ENCODE peak calls at places on chromosomes 3 and 15, in ten cellular contexts. J is right lobe of liver, Q is epithelial cell of proximal tubule, M is pancreas, Y is fibroblast of mammary gland, L is dorsolateral prefrontal cortex, F is foreskin fibroblast, W is ovary, D is adrenal gland, P is A549. A is an unnamed sample.

GRCh38 chr3:159854500-159855124 is 134.0 kb upstream of the IL12A start:
- DNase-seq in J (no peak), Q (peak), M (no peak), Y (peak), L (no peak), F (peak), W (no peak), D (no peak), P (peak), A (no peak)

GRCh38 chr3:98567646-98568280 is 25.6 kb downstream of the CPOX start:
- DNase-seq in J (no peak), Q (no peak), M (no peak), Y (no peak), L (no peak), F (no peak), W (no peak), D (no peak), P (no peak), A (no peak)

GRCh38 chr3:67018105-67018788 is 20.1 kb downstream of the KBTBD8 start:
- DNase-seq in J (peak), Q (no peak), M (no peak), Y (peak), L (no peak), F (no peak), W (peak), D (peak), P (no peak), A (no peak)

GRCh38 chr3:152836269-152836668 is 1.3 kb downstream of the P2RY1 start:
- DNase-seq in J (no peak), Q (no peak), M (no peak), Y (no peak), L (no peak), F (no peak), W (no peak), D (no peak), P (no peak), A (no peak)

GRCh38 chr3:124669470-124669869 is 60.8 kb upstream of the UMPS start:
- DNase-seq in J (no peak), Q (no peak), M (no peak), Y (peak), L (no peak), F (peak), W (no peak), D (no peak), P (peak), A (no peak)

GRCh38 chr15:59687831-59688230 is 1.3 kb downstream of the BNIP2 start:
- DNase-seq in J (no peak), Q (no peak), M (no peak), Y (peak), L (no peak), F (no peak), W (no peak), D (no peak), P (no peak), A (no peak)

GRCh38 chr3:90007786-90008499 is 900.5 kb downstream of the EPHA3 start:
- DNase-seq in J (no peak), Q (no peak), M (no peak), Y (peak), L (peak), F (peak), W (peak), D (no peak), P (no peak), A (peak)

GRCh38 chr15:65634381-65634780 is 12.6 kb downstream of the SLC24A1 start:
- DNase-seq in J (no peak), Q (no peak), M (no peak), Y (peak), L (no peak), F (no peak), W (no peak), D (no peak), P (no peak), A (no peak)

GRCh38 chr15:75007216-75007615 is 11.9 kb downstream of the SCAMP5 start:
- DNase-seq in J (no peak), Q (no peak), M (no peak), Y (no peak), L (no peak), F (no peak), W (no peak), D (no peak), P (no peak), A (no peak)

GRCh38 chr3:54121404-54122045 is 827 bp upstream of the CACNA2D3 start:
- DNase-seq in J (no peak), Q (no peak), M (peak), Y (no peak), L (no peak), F (no peak), W (no peak), D (no peak), P (no peak), A (no peak)

GRCh38 chr3:194333212-194333980 is 17.7 kb downstream of the CPN2 start:
- DNase-seq in J (peak), Q (no peak), M (peak), Y (peak), L (peak), F (peak), W (peak), D (peak), P (peak), A (peak)

GRCh38 chr3:185332026-185332735 is 30.8 kb upstream of the MAP3K13 start:
- DNase-seq in J (no peak), Q (peak), M (no peak), Y (peak), L (no peak), F (peak), W (no peak), D (no peak), P (no peak), A (peak)

GRCh38 chr15:37900286-37901221 is 33.9 kb upstream of the TMCO5A start:
- DNase-seq in J (no peak), Q (no peak), M (no peak), Y (peak), L (no peak), F (peak), W (no peak), D (no peak), P (peak), A (no peak)

GRCh38 chr3:71681224-71681668 is 44.0 kb downstream of the EIF4E3 start:
- DNase-seq in J (peak), Q (no peak), M (peak), Y (peak), L (peak), F (peak), W (peak), D (peak), P (peak), A (no peak)

GRCh38 chr3:71685686-71686085 is 39.5 kb downstream of the EIF4E3 start:
- DNase-seq in J (no peak), Q (no peak), M (no peak), Y (no peak), L (no peak), F (no peak), W (no peak), D (no peak), P (no peak), A (no peak)

GRCh38 chr3:71684046-71684730 is 41.0 kb downstream of the EIF4E3 start:
- DNase-seq in J (no peak), Q (no peak), M (no peak), Y (no peak), L (no peak), F (no peak), W (no peak), D (no peak), P (no peak), A (no peak)

GRCh38 chr3:71688121-71688520 is 37.1 kb downstream of the EIF4E3 start:
- DNase-seq in J (no peak), Q (no peak), M (no peak), Y (no peak), L (no peak), F (no peak), W (no peak), D (no peak), P (no peak), A (no peak)

DNA sequence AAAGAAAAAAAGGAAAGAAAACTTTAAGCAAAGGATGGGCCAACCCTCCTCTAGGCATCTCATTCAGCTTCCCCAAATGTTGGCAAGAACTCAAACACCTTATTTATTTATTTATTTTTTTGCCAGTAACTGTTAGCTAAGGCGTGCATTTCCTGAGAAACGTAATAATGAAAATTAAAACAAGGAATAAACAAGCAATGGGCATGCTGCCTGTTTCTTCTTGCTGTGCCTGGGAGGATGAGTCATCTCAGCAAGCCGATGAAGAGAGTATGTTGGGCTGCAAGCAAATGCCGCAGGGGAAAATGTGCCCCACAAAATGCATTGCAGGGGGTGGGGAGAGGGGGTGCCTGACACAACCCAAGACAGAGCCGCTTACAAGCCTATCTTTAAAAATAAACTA is 40.5 kb downstream of the EIF4E3 start:
- DNase-seq in J (no peak), Q (no peak), M (no peak), Y (peak), L (peak), F (peak), W (peak), D (peak), P (no peak), A (peak)
- H3K4me3 ChIP-seq in J (no peak), Q (no peak), M (no peak), Y (no peak), L (peak), F (no peak), W (no peak), D (no peak), P (no peak), A (no peak)

GRCh38 chr3:13881536-13882410 is 1.9 kb upstream of the WNT7A start:
- DNase-seq in J (no peak), Q (no peak), M (no peak), Y (no peak), L (no peak), F (no peak), W (no peak), D (no peak), P (no peak), A (no peak)
- TF ChIP-seq CTCF in J (no peak), Q (no peak), M (no peak), Y (no peak), L (no peak), F (no peak), W (no peak), D (no peak), P (no peak), A (no peak)

GRCh38 chr15:22981336-22981840 is 1.2 kb upstream of the CYFIP1 start:
- DNase-seq in J (no peak), Q (no peak), M (no peak), Y (no peak), L (no peak), F (no peak), W (no peak), D (no peak), P (no peak), A (no peak)
- H3K4me3 ChIP-seq in J (peak), Q (peak), M (peak), Y (peak), L (peak), F (no peak), W (no peak), D (peak), P (peak), A (peak)

DNA sequence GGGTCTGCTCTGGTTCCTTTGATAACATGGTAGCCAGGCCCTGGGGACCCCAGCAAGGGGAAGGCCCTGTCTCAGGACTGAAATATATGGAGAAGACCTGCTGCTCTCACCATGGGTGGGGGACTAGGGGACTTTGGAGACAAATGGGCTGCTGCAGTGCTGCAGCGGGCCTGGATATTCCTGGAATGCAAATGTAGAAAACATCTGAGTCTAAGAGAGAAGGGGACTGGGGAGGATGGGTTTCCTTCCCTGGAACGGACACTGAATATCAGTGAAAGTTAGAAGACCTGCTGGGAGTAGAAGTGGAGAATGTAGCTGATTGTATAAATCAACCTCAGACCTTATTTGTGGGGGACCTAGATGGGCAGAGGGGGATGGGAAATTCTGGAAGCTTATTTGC is 3.1 kb upstream of the HCN4 start:
- DNase-seq in J (no peak), Q (no peak), M (no peak), Y (no peak), L (no peak), F (no peak), W (no peak), D (no peak), P (no peak), A (no peak)
- TF ChIP-seq CTCF in J (no peak), Q (no peak), M (no peak), Y (no peak), L (no peak), F (no peak), W (no peak), D (no peak), P (no peak), A (no peak)

GRCh38 chr3:141386080-141386594 is 17.8 kb downstream of the ZBTB38 start:
- DNase-seq in J (no peak), Q (no peak), M (no peak), Y (no peak), L (no peak), F (no peak), W (no peak), D (no peak), P (no peak), A (no peak)
- H3K4me3 ChIP-seq in J (no peak), Q (no peak), M (no peak), Y (peak), L (peak), F (peak), W (no peak), D (peak), P (no peak), A (no peak)

DNA sequence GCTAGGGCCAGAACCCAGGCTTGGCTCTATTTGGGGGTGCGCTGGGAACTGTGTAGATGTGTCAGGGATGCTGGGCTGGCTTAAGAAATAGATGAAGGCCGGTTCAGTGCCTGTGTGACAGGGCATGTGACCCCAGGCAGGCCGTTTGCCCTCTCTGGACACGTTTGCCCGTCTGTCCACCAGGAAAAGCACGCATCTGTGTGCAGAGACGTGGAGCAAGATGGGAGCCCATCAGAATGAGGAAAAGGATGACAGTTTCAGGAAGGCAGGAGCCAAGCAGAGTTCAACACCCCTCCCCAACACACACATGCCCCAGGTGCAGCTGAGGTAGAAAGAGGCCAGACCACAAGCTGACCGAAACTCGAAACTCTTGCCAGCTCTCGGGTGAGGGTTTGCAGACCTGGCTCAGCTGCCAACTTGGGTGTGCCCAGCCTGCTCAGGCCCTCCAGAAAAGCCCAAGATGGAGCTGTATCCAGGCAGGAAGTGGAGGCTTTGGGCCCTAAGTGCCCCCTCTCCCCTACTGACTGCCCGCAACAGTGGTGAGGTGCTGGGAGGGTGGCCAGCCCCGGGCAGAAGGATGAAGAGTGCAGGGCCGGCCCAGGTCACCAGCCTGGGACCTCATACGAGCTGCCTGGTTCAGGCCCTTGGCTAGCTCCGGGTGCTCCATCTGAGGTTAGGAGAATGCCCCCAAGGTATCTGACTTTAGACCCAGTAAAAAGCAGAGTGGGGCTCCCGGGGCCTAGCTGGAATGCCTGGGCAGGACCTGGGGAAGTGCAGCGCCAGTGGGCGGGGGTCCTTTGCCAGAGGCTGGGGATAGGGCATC is 10.2 kb upstream of the MESP1 start:
- DNase-seq in J (peak), Q (no peak), M (peak), Y (no peak), L (no peak), F (no peak), W (no peak), D (no peak), P (no peak), A (no peak)
- TF ChIP-seq CTCF in J (no peak), Q (no peak), M (no peak), Y (no peak), L (no peak), F (no peak), W (no peak), D (no peak), P (peak), A (no peak)

GRCh38 chr15:67092726-67093125 is 27.3 kb downstream of the SMAD3 start:
- DNase-seq in J (no peak), Q (no peak), M (no peak), Y (no peak), L (no peak), F (no peak), W (no peak), D (no peak), P (no peak), A (no peak)

GRCh38 chr15:67091966-67092677 is 26.7 kb downstream of the SMAD3 start:
- DNase-seq in J (no peak), Q (no peak), M (no peak), Y (no peak), L (no peak), F (no peak), W (peak), D (no peak), P (no peak), A (no peak)

GRCh38 chr15:67091073-67091965 is 25.9 kb downstream of the SMAD3 start:
- DNase-seq in J (peak), Q (no peak), M (peak), Y (peak), L (no peak), F (peak), W (peak), D (peak), P (peak), A (no peak)

GRCh38 chr15:67089218-67090193 is 24.1 kb downstream of the SMAD3 start:
- DNase-seq in J (no peak), Q (no peak), M (no peak), Y (peak), L (no peak), F (no peak), W (no peak), D (no peak), P (peak), A (no peak)

DNA sequence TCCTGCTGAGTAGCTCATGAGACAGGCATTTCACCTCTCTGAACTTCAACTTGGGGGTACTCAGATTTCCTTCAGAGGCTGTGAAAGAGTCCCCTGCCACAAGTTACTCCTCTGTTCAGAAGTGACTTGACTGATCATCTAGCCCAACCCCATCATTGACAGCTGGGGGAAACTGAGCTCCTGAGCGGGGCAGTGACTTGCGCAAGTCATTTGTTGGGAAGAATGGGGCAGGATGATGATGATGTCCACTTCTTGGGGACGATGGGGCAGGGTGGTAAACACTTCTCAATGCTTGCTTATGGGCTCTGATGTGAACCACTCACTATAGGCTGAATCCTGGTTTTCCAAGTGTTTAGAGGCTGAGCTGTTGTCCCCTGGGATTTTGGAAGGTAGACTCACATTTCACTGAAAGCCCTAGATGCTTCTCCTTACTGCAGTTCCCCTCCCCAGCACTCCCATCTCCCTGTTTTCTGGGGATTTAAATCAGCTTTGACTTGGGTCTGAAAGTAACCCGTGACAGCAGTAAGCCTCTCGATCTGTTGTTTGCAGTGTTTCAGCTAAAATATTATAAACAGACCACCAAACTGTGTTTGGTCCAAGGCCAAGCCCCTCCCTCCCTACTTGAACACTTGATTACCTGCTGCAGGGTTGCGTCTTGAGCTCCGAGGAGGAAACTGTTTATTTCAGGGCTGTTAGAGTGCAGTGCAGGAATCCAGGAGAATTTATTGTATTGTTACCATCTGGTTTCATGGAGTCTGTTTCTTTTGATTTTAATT is 25.1 kb downstream of the SMAD3 start:
- DNase-seq in J (no peak), Q (no peak), M (no peak), Y (peak), L (no peak), F (no peak), W (no peak), D (no peak), P (no peak), A (no peak)
- H3K4me3 ChIP-seq in J (no peak), Q (no peak), M (no peak), Y (no peak), L (no peak), F (no peak), W (no peak), D (no peak), P (peak), A (no peak)

DNA sequence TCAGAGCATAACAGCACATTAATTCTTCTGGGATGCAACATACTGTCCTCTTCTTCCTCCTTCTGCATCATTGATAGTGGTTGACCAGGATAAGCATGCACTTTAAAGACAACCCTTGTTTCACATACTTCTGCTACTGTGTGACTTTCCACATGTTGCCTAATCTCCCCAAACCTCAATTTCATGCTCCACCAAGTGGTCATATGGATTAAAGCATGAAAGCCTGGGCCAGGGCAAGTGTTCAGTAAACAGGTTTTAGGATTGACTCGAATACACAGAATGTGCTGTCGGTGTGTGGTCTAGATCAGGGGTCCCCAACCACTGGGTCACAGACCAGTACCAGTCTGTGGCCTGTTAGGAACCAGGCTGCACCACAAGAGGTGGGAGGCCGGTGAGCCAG is 22.5 kb upstream of the BFSP2 start:
- DNase-seq in J (no peak), Q (no peak), M (no peak), Y (peak), L (peak), F (peak), W (no peak), D (no peak), P (peak), A (no peak)
- TF ChIP-seq CTCF in J (peak), Q (peak), M (no peak), Y (peak), L (peak), F (peak), W (no peak), D (peak), P (peak), A (peak)